ENCODE peak calls at places on chromosome 14, in four cellular contexts. One of them, this sample, is unnamed.

GRCh38 chr14:31297701-31298344 is 90.2 kb upstream of the HECTD1 start:
- DNase-seq in keratinocyte: no peak
- DNase-seq in hippocampal formation: no peak
- DNase-seq in EL: no peak
- DNase-seq in this sample: no peak

GRCh38 chr14:35368139-35368460 is 36.4 kb downstream of the NFKBIA start:
- DNase-seq in EL: no peak
- DNase-seq in hippocampal formation: no peak
- DNase-seq in keratinocyte: no peak
- DNase-seq in this sample: no peak

GRCh38 chr14:103007555-103007954 is 49.8 kb downstream of the CDC42BPB start:
- DNase-seq in hippocampal formation: peak; percentile 78
- DNase-seq in EL: no peak
- DNase-seq in keratinocyte: no peak
- DNase-seq in this sample: no peak

GRCh38 chr14:35988972-35989690 is 163.0 kb downstream of the BRMS1L start:
- DNase-seq in keratinocyte: no peak
- DNase-seq in EL: no peak
- DNase-seq in hippocampal formation: peak; percentile 60
- DNase-seq in this sample: no peak

GRCh38 chr14:76413962-76414665 is 38.2 kb downstream of the ESRRB start:
- DNase-seq in keratinocyte: no peak
- DNase-seq in hippocampal formation: no peak
- DNase-seq in EL: no peak
- DNase-seq in this sample: no peak

GRCh38 chr14:68442828-68443460 is 349.9 kb downstream of the ZFP36L1 start:
- DNase-seq in hippocampal formation: no peak
- DNase-seq in EL: peak; percentile 51
- DNase-seq in keratinocyte: no peak
- DNase-seq in this sample: no peak

GRCh38 chr14:90445011-90445410 is 48.2 kb downstream of the CALM1 start:
- DNase-seq in EL: no peak
- DNase-seq in hippocampal formation: no peak
- DNase-seq in keratinocyte: no peak
- DNase-seq in this sample: no peak

GRCh38 chr14:104400355-104400754 is 179.2 kb upstream of the C14orf180 start:
- DNase-seq in hippocampal formation: no peak
- DNase-seq in EL: no peak
- DNase-seq in keratinocyte: no peak
- DNase-seq in this sample: no peak

GRCh38 chr14:81323621-81324400 is 76.3 kb downstream of the STON2 start:
- DNase-seq in hippocampal formation: no peak
- DNase-seq in keratinocyte: peak; percentile 62
- DNase-seq in EL: no peak
- DNase-seq in this sample: no peak

GRCh38 chr14:34098045-34098984 is 147.4 kb upstream of the EGLN3 start:
- DNase-seq in EL: peak; percentile 32
- DNase-seq in hippocampal formation: peak; percentile 45
- DNase-seq in keratinocyte: no peak
- DNase-seq in this sample: no peak

GRCh38 chr14:91515979-91516378 is 5.9 kb upstream of the PPP4R3A start:
- DNase-seq in keratinocyte: no peak
- DNase-seq in hippocampal formation: no peak
- DNase-seq in EL: no peak
- DNase-seq in this sample: no peak

GRCh38 chr14:103121846-103122577 is 1.2 kb upstream of the TNFAIP2 start:
- DNase-seq in EL: peak; percentile 63
- DNase-seq in keratinocyte: no peak
- DNase-seq in hippocampal formation: no peak
- DNase-seq in this sample: no peak

GRCh38 chr14:56874375-56874774 is 64.1 kb upstream of the OTX2 start:
- DNase-seq in keratinocyte: no peak
- DNase-seq in EL: peak; percentile 13
- DNase-seq in hippocampal formation: no peak
- DNase-seq in this sample: no peak

GRCh38 chr14:91352696-91353692 is 64.6 kb downstream of the CCDC88C start:
- DNase-seq in hippocampal formation: no peak
- DNase-seq in keratinocyte: no peak
- DNase-seq in EL: no peak
- DNase-seq in this sample: no peak

GRCh38 chr14:24274101-24274543 is 2.7 kb upstream of the RABGGTA start:
- DNase-seq in keratinocyte: peak; percentile 95
- DNase-seq in EL: no peak
- DNase-seq in hippocampal formation: no peak
- DNase-seq in this sample: no peak

GRCh38 chr14:104851896-104852663 is 13.0 kb upstream of the CEP170B start:
- DNase-seq in keratinocyte: no peak
- DNase-seq in EL: no peak
- DNase-seq in hippocampal formation: no peak
- DNase-seq in this sample: no peak